ENCODE peak calls at places on chromosomes 11 and 22, in five cellular contexts. R is esophagus muscularis mucosa; V is fibroblast of gingiva; N is NCI-H1105 treated with DMSO at 0.1 percent for 48 hours; Y is activated CD8-positive, alpha-beta memory T cell treated with anti-CD3 and anti-CD28 coated beads, Interleukin-2, amount 50 U/mL, for 48 hours. O is an unnamed sample.
A peak's percentile ranks its signal among the peaks of the same experiment; 100 is the strongest.

GRCh38 chr11:104451193-104451592 is 287.2 kb upstream of the PDGFD start:
- DNase-seq in R (no peak), V (no peak), N (no peak), Y (no peak), O (no peak)

GRCh38 chr11:19892876-19893275 is 180.2 kb downstream of the NAV2 start:
- DNase-seq in R (no peak), V (peak; percentile 35), N (no peak), Y (no peak), O (no peak)

GRCh38 chr11:92269841-92270240 is 45.2 kb downstream of the FAT3 start:
- DNase-seq in R (no peak), V (no peak), N (no peak), Y (no peak), O (no peak)

GRCh38 chr22:29336751-29337490 is 21.4 kb upstream of the RASL10A start:
- DNase-seq in R (no peak), V (no peak), N (no peak), Y (no peak), O (no peak)

GRCh38 chr11:77300695-77301094 is 791 bp downstream of the GDPD4 start:
- DNase-seq in R (no peak), V (no peak), N (no peak), Y (no peak), O (no peak)

GRCh38 chr11:41050791-41051190 is 408.7 kb downstream of the LRRC4C start:
- DNase-seq in R (no peak), V (no peak), N (no peak), Y (no peak), O (no peak)

GRCh38 chr11:65629579-65629978 is 8.3 kb upstream of the SIPA1 start:
- DNase-seq in R (no peak), V (no peak), N (no peak), Y (no peak), O (no peak)

GRCh38 chr22:48632641-48633246 is 1194.9 kb downstream of the BRD1 start:
- DNase-seq in R (no peak), V (no peak), N (no peak), Y (no peak), O (no peak)

GRCh38 chr11:7638710-7639642 is 34.3 kb downstream of the CYB5R2 start:
- DNase-seq in R (no peak), V (no peak), N (no peak), Y (peak; percentile 3), O (no peak)

GRCh38 chr11:57778318-57779037 is 16.9 kb downstream of the CTNND1 start:
- DNase-seq in R (peak; percentile 96), V (peak; percentile 95), N (peak; percentile 66), Y (no peak), O (no peak)

GRCh38 chr11:108218455-108218854 is 4.0 kb downstream of the NPAT start:
- DNase-seq in R (no peak), V (no peak), N (no peak), Y (no peak), O (no peak)

GRCh38 chr22:41001722-41002122 is 50.5 kb downstream of the RBX1 start:
- DNase-seq in R (no peak), V (no peak), N (no peak), Y (no peak), O (no peak)

GRCh38 chr11:12182650-12183511 is 72.5 kb downstream of the MICAL2 start:
- DNase-seq in R (no peak), V (peak; percentile 96), N (no peak), Y (no peak), O (no peak)

GRCh38 chr11:518463-519202 is 11.6 kb upstream of the RNH1 start:
- DNase-seq in R (peak; percentile 96), V (peak; percentile 94), N (no peak), Y (peak; percentile 99), O (no peak)

GRCh38 chr11:120954381-120954780 is 69.5 kb upstream of the TBCEL start:
- DNase-seq in R (no peak), V (no peak), N (no peak), Y (no peak), O (no peak)

GRCh38 chr11:17740649-17741235 is 6.2 kb downstream of the KCNC1 start:
- DNase-seq in R (no peak), V (no peak), N (no peak), Y (no peak), O (no peak)

GRCh38 chr11:78216571-78217287 is 28.0 kb downstream of the USP35 start:
- DNase-seq in R (no peak), V (no peak), N (no peak), Y (no peak), O (no peak)

GRCh38 chr22:37627545-37627944 is 11.9 kb upstream of the SH3BP1 start:
- DNase-seq in R (no peak), V (no peak), N (no peak), Y (no peak), O (no peak)

GRCh38 chr11:10758959-10759358 is 7.9 kb downstream of the CTR9 start:
- DNase-seq in R (no peak), V (no peak), N (no peak), Y (no peak), O (no peak)

GRCh38 chr11:30533445-30533947 is 52.7 kb downstream of the MPPED2 start:
- DNase-seq in R (no peak), V (no peak), N (no peak), Y (no peak), O (no peak)

GRCh38 chr11:62546244-62546936 is at the start of gene AHNAK:
- DNase-seq in R (no peak), V (peak; percentile 78), N (peak; percentile 10), Y (peak; percentile 85), O (no peak)

GRCh38 chr22:42473484-42474193 is 41.4 kb upstream of the NFAM1 start:
- DNase-seq in R (no peak), V (peak; percentile 61), N (peak; percentile 65), Y (no peak), O (no peak)

GRCh38 chr22:41448189-41448808 is 1.7 kb upstream of the TOB2 start:
- DNase-seq in R (peak; percentile 98), V (peak; percentile 100), N (peak; percentile 98), Y (peak; percentile 91), O (no peak)

GRCh38 chr22:44396727-44397722 is 84.3 kb upstream of the SHISAL1 start:
- DNase-seq in R (no peak), V (no peak), N (no peak), Y (peak; percentile 36), O (no peak)

GRCh38 chr11:88555829-88556202 is 218.3 kb upstream of the CTSC start:
- DNase-seq in R (no peak), V (peak; percentile 66), N (no peak), Y (no peak), O (no peak)

GRCh38 chr11:111047376-111047775 is 198.1 kb upstream of the POU2AF2 start:
- DNase-seq in R (no peak), V (no peak), N (no peak), Y (no peak), O (no peak)

GRCh38 chr11:34065505-34066203 is 14.1 kb downstream of the CAPRIN1 start:
- DNase-seq in R (no peak), V (peak; percentile 5), N (no peak), Y (no peak), O (no peak)

GRCh38 chr11:36030707-36031365 is 87.0 kb downstream of the LDLRAD3 start:
- DNase-seq in R (no peak), V (peak; percentile 72), N (no peak), Y (no peak), O (no peak)

GRCh38 chr22:27418261-27418660 is 383.3 kb downstream of the MN1 start:
- DNase-seq in R (no peak), V (no peak), N (no peak), Y (no peak), O (no peak)

GRCh38 chr11:28585007-28585406 is 476.8 kb downstream of the METTL15 start:
- DNase-seq in R (no peak), V (no peak), N (no peak), Y (no peak), O (no peak)

GRCh38 chr11:42085736-42086135 is 626.3 kb upstream of the LRRC4C start:
- DNase-seq in R (no peak), V (no peak), N (no peak), Y (no peak), O (no peak)

GRCh38 chr22:50157976-50158375 is 12.6 kb upstream of the PANX2 start:
- DNase-seq in R (no peak), V (no peak), N (peak; percentile 2), Y (no peak), O (no peak)

GRCh38 chr11:92886243-92886905 is 83.1 kb upstream of the MTNR1B start:
- DNase-seq in R (no peak), V (no peak), N (peak; percentile 83), Y (no peak), O (peak; percentile 48)

GRCh38 chr22:45516923-45517675 is 14.4 kb downstream of the FBLN1 start:
- DNase-seq in R (no peak), V (peak; percentile 85), N (no peak), Y (no peak), O (no peak)

GRCh38 chr22:19714320-19715252 is at the start of gene SEPTIN5:
- DNase-seq in R (no peak), V (no peak), N (no peak), Y (no peak), O (no peak)

GRCh38 chr11:65434667-65435179 is 12.1 kb downstream of the NEAT1 start:
- DNase-seq in R (peak; percentile 24), V (peak; percentile 63), N (no peak), Y (peak; percentile 34), O (no peak)

O was measured in D721Med.